ENCODE peak calls at places on chromosome 16, in eight cellular contexts. P is prostate gland, T is stomach, E is tibial nerve, B is ovary, Y is esophagus squamous epithelium, H is testis, F is H1. K is an unnamed sample.

GRCh38 chr16:11198817-11199216 is 57.2 kb downstream of the SOCS1 start:
- DNase-seq in P (no peak), T (peak), E (no peak), B (no peak), Y (no peak), H (no peak), F (no peak), K (peak)

GRCh38 chr16:12535535-12536411 is 267.9 kb downstream of the CPPED1 start:
- DNase-seq in P (no peak), T (no peak), E (no peak), B (no peak), Y (no peak), H (no peak), F (peak), K (peak)

GRCh38 chr16:10951016-10951415 is 6.7 kb downstream of the CLEC16A start:
- DNase-seq in P (no peak), T (no peak), E (no peak), B (no peak), Y (no peak), H (no peak), F (no peak), K (no peak)

GRCh38 chr16:14564881-14565687 is 65.0 kb downstream of the PARN start:
- DNase-seq in P (peak), T (no peak), E (no peak), B (no peak), Y (no peak), H (no peak), F (no peak), K (no peak)

GRCh38 chr16:50279142-50279865 is 13.0 kb downstream of the ADCY7 start:
- DNase-seq in P (no peak), T (peak), E (peak), B (no peak), Y (no peak), H (peak), F (no peak), K (peak)

GRCh38 chr16:85677383-85677967 is 11.3 kb downstream of the GINS2 start:
- DNase-seq in P (no peak), T (no peak), E (no peak), B (no peak), Y (no peak), H (no peak), F (no peak), K (no peak)

GRCh38 chr16:19817875-19818274 is 66.8 kb downstream of the GPRC5B start:
- DNase-seq in P (no peak), T (no peak), E (no peak), B (no peak), Y (no peak), H (no peak), F (no peak), K (no peak)

GRCh38 chr16:50469121-50469743 is 79.0 kb upstream of the NKD1 start:
- DNase-seq in P (no peak), T (no peak), E (no peak), B (no peak), Y (no peak), H (no peak), F (no peak), K (no peak)

GRCh38 chr16:57479422-57480126 is 6.7 kb downstream of the DOK4 start:
- DNase-seq in P (no peak), T (peak), E (no peak), B (peak), Y (no peak), H (no peak), F (peak), K (no peak)

GRCh38 chr16:80260906-80261311 is 279.9 kb upstream of the DYNLRB2 start:
- DNase-seq in P (no peak), T (no peak), E (no peak), B (no peak), Y (no peak), H (no peak), F (no peak), K (no peak)

GRCh38 chr16:8962393-8963009 is 1.2 kb downstream of the USP7 start:
- DNase-seq in P (no peak), T (peak), E (no peak), B (no peak), Y (peak), H (peak), F (no peak), K (peak)

GRCh38 chr16:77905356-77905920 is 116.9 kb upstream of the CLEC3A start:
- DNase-seq in P (no peak), T (no peak), E (no peak), B (no peak), Y (no peak), H (no peak), F (no peak), K (no peak)

GRCh38 chr16:20114356-20114755 is 40.7 kb upstream of the GPR139 start:
- DNase-seq in P (peak), T (no peak), E (no peak), B (no peak), Y (no peak), H (no peak), F (no peak), K (no peak)

GRCh38 chr16:20814761-20815160 is 8.4 kb downstream of the REXO5 start:
- DNase-seq in P (no peak), T (no peak), E (no peak), B (no peak), Y (no peak), H (no peak), F (no peak), K (peak)

GRCh38 chr16:79677799-79678525 is 77.4 kb upstream of the MAF start:
- DNase-seq in P (peak), T (no peak), E (no peak), B (no peak), Y (no peak), H (no peak), F (no peak), K (no peak)

GRCh38 chr16:12406840-12407690 is 396.6 kb downstream of the CPPED1 start:
- DNase-seq in P (no peak), T (no peak), E (no peak), B (no peak), Y (no peak), H (no peak), F (no peak), K (no peak)

GRCh38 chr16:17827313-17827712 is 356.6 kb upstream of the XYLT1 start:
- DNase-seq in P (no peak), T (no peak), E (no peak), B (no peak), Y (no peak), H (no peak), F (no peak), K (no peak)

GRCh38 chr16:81625544-81626152 is 153.4 kb upstream of the PLCG2 start:
- DNase-seq in P (peak), T (peak), E (no peak), B (no peak), Y (no peak), H (peak), F (no peak), K (no peak)

GRCh38 chr16:75322706-75323105 is 71.3 kb upstream of the BCAR1 start:
- DNase-seq in P (no peak), T (no peak), E (no peak), B (no peak), Y (no peak), H (no peak), F (no peak), K (no peak)

GRCh38 chr16:70679653-70680494 is 6.0 kb downstream of the MTSS2 start:
- DNase-seq in P (no peak), T (no peak), E (no peak), B (no peak), Y (no peak), H (no peak), F (peak), K (peak)

GRCh38 chr16:27324851-27325301 is 11.1 kb downstream of the IL4R start:
- DNase-seq in P (no peak), T (no peak), E (no peak), B (no peak), Y (no peak), H (no peak), F (peak), K (no peak)
- TF ChIP-seq POLR2A in P (no peak), T (no peak), E (no peak), B (no peak), Y (no peak), H (no peak), F (no peak), K (no peak)

GRCh38 chr16:67993207-67994036 is 5.9 kb downstream of the DPEP2 start:
- DNase-seq in P (peak), T (peak), E (peak), B (peak), Y (peak), H (peak), F (peak), K (peak)
- TF ChIP-seq POLR2A in P (no peak), T (no peak), E (peak), B (no peak), Y (no peak), H (no peak), F (no peak), K (peak)

GRCh38 chr16:2967721-2968161 is 1.4 kb upstream of the PAQR4 start:
- DNase-seq in P (no peak), T (no peak), E (no peak), B (no peak), Y (no peak), H (no peak), F (peak), K (no peak)

GRCh38 chr16:2969545-2970521 is 685 bp downstream of the PAQR4 start:
- DNase-seq in P (peak), T (peak), E (peak), B (no peak), Y (no peak), H (no peak), F (peak), K (peak)

GRCh38 chr16:2970563-2970962 is 1.4 kb downstream of the PAQR4 start:
- DNase-seq in P (no peak), T (no peak), E (no peak), B (no peak), Y (no peak), H (no peak), F (no peak), K (peak)

GRCh38 chr16:2968368-2968737 is 795 bp upstream of the PAQR4 start:
- DNase-seq in P (no peak), T (no peak), E (no peak), B (no peak), Y (no peak), H (no peak), F (no peak), K (peak)

DNA sequence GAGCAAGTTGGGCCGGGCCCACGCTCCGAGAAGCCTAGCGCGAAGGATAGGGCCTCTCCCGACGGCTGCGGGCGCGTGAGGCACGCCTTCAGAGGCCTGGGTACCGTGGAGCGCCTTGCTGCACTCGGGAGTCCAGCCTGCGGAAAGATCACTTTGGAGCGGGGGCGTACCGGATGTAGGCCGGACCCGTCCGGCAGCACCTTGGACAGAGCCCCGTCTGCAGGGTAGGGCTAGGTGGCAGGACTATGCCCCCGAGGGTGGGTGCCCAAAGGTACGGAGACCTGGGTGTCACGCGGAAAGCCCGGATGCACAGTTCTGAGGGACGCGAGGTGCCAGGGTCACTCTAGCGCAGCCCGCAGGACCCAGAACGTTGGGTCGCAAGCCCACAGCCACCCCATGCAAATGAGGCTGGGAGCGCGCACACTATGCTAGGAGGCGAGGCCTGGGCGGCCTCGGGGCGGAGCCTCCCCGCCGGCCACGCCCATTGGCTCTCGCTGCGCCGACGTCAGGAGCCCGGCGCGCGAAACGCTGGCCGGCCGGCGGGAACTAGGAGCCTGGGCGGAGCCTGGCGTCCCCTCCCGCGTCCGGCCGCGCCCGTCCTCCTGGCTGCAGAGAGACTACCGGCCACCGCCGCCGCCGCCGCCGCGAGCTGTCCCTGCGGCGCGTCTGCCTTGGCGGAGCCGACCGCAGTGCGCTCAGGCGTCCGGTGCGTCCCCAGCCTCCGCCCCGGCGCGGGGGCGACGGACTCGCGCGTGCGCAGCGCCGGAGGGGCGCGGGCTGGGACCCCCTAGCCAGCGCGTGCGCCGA is at the start of gene PAQR4:
- DNase-seq in P (peak), T (peak), E (peak), B (peak), Y (no peak), H (peak), F (peak), K (peak)
- TF ChIP-seq POLR2A in P (peak), T (no peak), E (peak), B (no peak), Y (no peak), H (no peak), F (no peak), K (no peak)

DNA sequence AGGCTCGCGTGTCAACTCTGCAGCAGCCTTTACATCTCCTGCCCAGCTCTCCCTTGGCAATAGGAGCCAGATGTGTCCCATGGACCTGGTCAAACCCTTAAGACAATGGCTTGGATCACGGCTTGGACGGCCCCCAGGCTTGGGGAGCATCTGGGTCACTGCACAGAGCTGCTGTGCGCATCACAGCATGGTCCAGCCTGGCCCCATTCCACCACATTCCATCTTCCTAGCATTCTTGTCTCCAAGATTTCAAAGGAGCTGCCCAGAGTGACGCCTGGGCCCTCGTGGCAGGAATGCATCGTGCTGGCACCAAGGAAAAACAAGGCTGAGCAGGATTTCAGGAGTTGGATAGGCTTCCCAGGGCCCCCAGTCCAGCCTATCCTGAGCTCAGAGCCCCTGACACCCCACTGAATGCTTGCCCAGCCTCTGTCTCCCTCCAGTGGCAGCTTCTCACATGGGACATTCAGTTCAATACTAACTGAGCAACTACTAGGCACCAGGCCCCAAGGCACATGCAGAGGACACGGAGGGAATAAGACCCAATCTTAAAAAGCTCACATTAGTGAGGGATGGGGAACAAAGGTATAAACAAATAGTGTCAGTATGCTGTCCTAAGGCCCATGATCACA is 34.3 kb downstream of the TK2 start:
- DNase-seq in P (no peak), T (no peak), E (no peak), B (no peak), Y (no peak), H (no peak), F (peak), K (peak)
- TF ChIP-seq POLR2A in P (no peak), T (no peak), E (no peak), B (no peak), Y (no peak), H (no peak), F (no peak), K (no peak)

K was measured in erythroblast.